ENCODE peak calls at places on chromosomes 6 and 20, in five cellular contexts. One of them, this sample, is unnamed.

GRCh38 chr6:53858196-53858595 is 63.4 kb downstream of the LRRC1 start:
- DNase-seq in T47D: no peak
- DNase-seq in HepG2: no peak
- DNase-seq in K562: no peak
- DNase-seq in GM12878: no peak
- DNase-seq in this sample: no peak

GRCh38 chr6:21109421-21110178 is 484.0 kb upstream of the SOX4 start:
- DNase-seq in T47D: no peak
- DNase-seq in HepG2: peak; percentile 33
- DNase-seq in K562: peak; percentile 25
- DNase-seq in GM12878: peak; percentile 19
- DNase-seq in this sample: peak; percentile 90

GRCh38 chr6:106145741-106146227 is 59.6 kb downstream of the PRDM1 start:
- DNase-seq in T47D: no peak
- DNase-seq in HepG2: no peak
- DNase-seq in K562: no peak
- DNase-seq in GM12878: peak; percentile 66
- DNase-seq in this sample: no peak

GRCh38 chr20:47585087-47585747 is 83.5 kb downstream of the NCOA3 start:
- DNase-seq in T47D: no peak
- DNase-seq in HepG2: no peak
- DNase-seq in K562: no peak
- DNase-seq in GM12878: no peak
- DNase-seq in this sample: no peak

GRCh38 chr6:148866657-148867268 is 119.9 kb downstream of the UST start:
- DNase-seq in T47D: no peak
- DNase-seq in HepG2: no peak
- DNase-seq in K562: no peak
- DNase-seq in GM12878: peak; percentile 68
- DNase-seq in this sample: no peak

GRCh38 chr6:99618649-99619408 is 12.2 kb downstream of the PRDM13 start:
- DNase-seq in T47D: no peak
- DNase-seq in HepG2: no peak
- DNase-seq in K562: no peak
- DNase-seq in GM12878: no peak
- DNase-seq in this sample: no peak

GRCh38 chr6:143583542-143584330 is 72.2 kb upstream of the FUCA2 start:
- DNase-seq in T47D: no peak
- DNase-seq in HepG2: no peak
- DNase-seq in K562: no peak
- DNase-seq in GM12878: no peak
- DNase-seq in this sample: no peak

GRCh38 chr6:76435174-76435573 is 362.7 kb upstream of the IMPG1 start:
- DNase-seq in T47D: no peak
- DNase-seq in HepG2: no peak
- DNase-seq in K562: no peak
- DNase-seq in GM12878: no peak
- DNase-seq in this sample: no peak

GRCh38 chr6:149751239-149751638 is 1.7 kb downstream of the PCMT1 start:
- DNase-seq in T47D: no peak
- DNase-seq in HepG2: no peak
- DNase-seq in K562: no peak
- DNase-seq in GM12878: no peak
- DNase-seq in this sample: no peak

GRCh38 chr6:43250992-43251373 is 7.7 kb downstream of the TTBK1 start:
- DNase-seq in T47D: peak; percentile 61
- DNase-seq in HepG2: no peak
- DNase-seq in K562: no peak
- DNase-seq in GM12878: no peak
- DNase-seq in this sample: no peak

GRCh38 chr6:145323652-145324051 is 411.7 kb downstream of the EPM2A start:
- DNase-seq in T47D: no peak
- DNase-seq in HepG2: no peak
- DNase-seq in K562: no peak
- DNase-seq in GM12878: no peak
- DNase-seq in this sample: no peak

GRCh38 chr6:142935553-142936517 is 9.1 kb downstream of the HIVEP2 start:
- DNase-seq in T47D: no peak
- DNase-seq in HepG2: no peak
- DNase-seq in K562: no peak
- DNase-seq in GM12878: no peak
- DNase-seq in this sample: no peak

GRCh38 chr20:39880890-39881289 is 808.1 kb downstream of the MAFB start:
- DNase-seq in T47D: peak; percentile 59
- DNase-seq in HepG2: no peak
- DNase-seq in K562: peak; percentile 0
- DNase-seq in GM12878: no peak
- DNase-seq in this sample: no peak

GRCh38 chr6:155314773-155315515 is 660 bp upstream of the TFB1M start:
- DNase-seq in T47D: no peak
- DNase-seq in HepG2: peak; percentile 93
- DNase-seq in K562: peak; percentile 86
- DNase-seq in GM12878: peak; percentile 85
- DNase-seq in this sample: peak; percentile 82

GRCh38 chr6:43942616-43943015 is 172.6 kb downstream of the VEGFA start:
- DNase-seq in T47D: no peak
- DNase-seq in HepG2: no peak
- DNase-seq in K562: no peak
- DNase-seq in GM12878: no peak
- DNase-seq in this sample: no peak

GRCh38 chr6:149242883-149243282 is 74.6 kb upstream of the TAB2 start:
- DNase-seq in T47D: no peak
- DNase-seq in HepG2: no peak
- DNase-seq in K562: no peak
- DNase-seq in GM12878: no peak
- DNase-seq in this sample: no peak

GRCh38 chr20:41304413-41305079 is 13.0 kb downstream of the ZHX3 start:
- DNase-seq in T47D: no peak
- DNase-seq in HepG2: no peak
- DNase-seq in K562: no peak
- DNase-seq in GM12878: no peak
- DNase-seq in this sample: no peak

GRCh38 chr6:144365176-144365710 is 80.1 kb downstream of the UTRN start:
- DNase-seq in T47D: no peak
- DNase-seq in HepG2: no peak
- DNase-seq in K562: no peak
- DNase-seq in GM12878: no peak
- DNase-seq in this sample: no peak

GRCh38 chr6:3749991-3750323 is 1.6 kb downstream of the PXDC1 start:
- DNase-seq in T47D: no peak
- DNase-seq in HepG2: peak; percentile 30
- DNase-seq in K562: peak; percentile 41
- DNase-seq in GM12878: no peak
- DNase-seq in this sample: no peak

GRCh38 chr6:142280927-142281326 is 20.9 kb upstream of the ADGRG6 start:
- DNase-seq in T47D: no peak
- DNase-seq in HepG2: no peak
- DNase-seq in K562: no peak
- DNase-seq in GM12878: no peak
- DNase-seq in this sample: no peak

GRCh38 chr6:82988904-82989303 is 76.7 kb downstream of the UBE3D start:
- DNase-seq in T47D: no peak
- DNase-seq in HepG2: no peak
- DNase-seq in K562: peak; percentile 67
- DNase-seq in GM12878: no peak
- DNase-seq in this sample: no peak

GRCh38 chr6:148367418-148368024 is 24.9 kb downstream of the SASH1 start:
- DNase-seq in T47D: no peak
- DNase-seq in HepG2: no peak
- DNase-seq in K562: no peak
- DNase-seq in GM12878: no peak
- DNase-seq in this sample: no peak

GRCh38 chr6:108748959-108749358 is 99.3 kb upstream of the ARMC2 start:
- DNase-seq in T47D: no peak
- DNase-seq in HepG2: no peak
- DNase-seq in K562: no peak
- DNase-seq in GM12878: no peak
- DNase-seq in this sample: no peak

DNA sequence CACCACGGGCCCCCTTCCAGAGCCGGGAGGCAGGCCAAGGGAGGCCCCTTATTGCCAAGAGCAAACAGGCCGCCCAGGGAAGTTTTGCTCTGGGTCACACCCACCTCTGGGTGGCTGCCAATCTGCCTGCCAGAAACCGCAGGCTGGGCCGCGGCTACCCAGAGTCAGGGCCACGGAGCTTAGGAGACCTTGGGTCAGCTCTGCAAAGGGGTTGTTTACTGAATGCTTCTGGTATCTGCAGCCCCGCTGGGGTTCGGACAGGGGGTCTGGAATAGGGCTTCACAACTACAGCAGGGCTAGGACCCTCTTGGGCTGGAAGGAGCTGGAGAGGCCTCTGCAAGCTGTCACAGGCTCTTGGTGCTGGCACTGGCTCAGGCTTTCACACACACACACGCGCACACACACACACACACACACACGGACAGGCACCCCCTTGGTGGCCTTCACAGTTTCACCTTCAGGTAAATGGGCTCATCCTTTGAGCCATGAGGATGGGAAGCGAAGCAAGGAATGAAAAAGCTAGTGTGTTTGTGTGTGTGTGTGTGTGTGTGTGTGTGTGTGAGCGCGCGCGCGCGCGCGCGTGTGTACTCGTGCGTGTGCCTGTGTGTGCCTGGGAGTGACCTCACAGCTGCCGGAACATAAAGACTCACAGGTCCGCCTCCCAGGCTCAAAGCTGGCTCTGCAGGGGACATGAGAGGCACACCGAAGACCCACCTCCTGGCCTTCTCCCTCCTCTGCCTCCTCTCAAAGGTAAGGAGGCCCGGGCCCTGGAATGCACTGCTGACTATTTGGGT is at the start of gene CCN5:
- DNase-seq in T47D: peak; percentile 83
- DNase-seq in HepG2: peak; percentile 68
- DNase-seq in K562: peak; percentile 43
- DNase-seq in GM12878: no peak
- DNase-seq in this sample: peak; percentile 32
- TF ChIP-seq JUND in T47D: no peak
- TF ChIP-seq JUND in HepG2: no peak
- TF ChIP-seq JUND in K562: no peak
- TF ChIP-seq JUND in GM12878: no peak
- TF ChIP-seq JUND in this sample: no peak

GRCh38 chr6:117547688-117548621 is 54.4 kb downstream of the GOPC start:
- DNase-seq in T47D: no peak
- DNase-seq in HepG2: no peak
- DNase-seq in K562: no peak
- DNase-seq in GM12878: no peak
- DNase-seq in this sample: no peak
- TF ChIP-seq JUND in T47D: no peak
- TF ChIP-seq JUND in HepG2: no peak
- TF ChIP-seq JUND in K562: no peak
- TF ChIP-seq JUND in GM12878: no peak
- TF ChIP-seq JUND in this sample: no peak

GRCh38 chr6:151806757-151807512 is 547 bp upstream of the ESR1 start:
- DNase-seq in T47D: no peak
- DNase-seq in HepG2: no peak
- DNase-seq in K562: no peak
- DNase-seq in GM12878: no peak
- DNase-seq in this sample: no peak
- TF ChIP-seq JUND in T47D: no peak
- TF ChIP-seq JUND in HepG2: no peak
- TF ChIP-seq JUND in K562: no peak
- TF ChIP-seq JUND in GM12878: no peak
- TF ChIP-seq JUND in this sample: no peak

GRCh38 chr20:51396365-51396909 is 146.1 kb downstream of the NFATC2 start:
- DNase-seq in T47D: no peak
- DNase-seq in HepG2: no peak
- DNase-seq in K562: no peak
- DNase-seq in GM12878: no peak
- DNase-seq in this sample: no peak
- TF ChIP-seq JUND in T47D: no peak
- TF ChIP-seq JUND in HepG2: no peak
- TF ChIP-seq JUND in K562: no peak
- TF ChIP-seq JUND in GM12878: no peak
- TF ChIP-seq JUND in this sample: no peak

DNA sequence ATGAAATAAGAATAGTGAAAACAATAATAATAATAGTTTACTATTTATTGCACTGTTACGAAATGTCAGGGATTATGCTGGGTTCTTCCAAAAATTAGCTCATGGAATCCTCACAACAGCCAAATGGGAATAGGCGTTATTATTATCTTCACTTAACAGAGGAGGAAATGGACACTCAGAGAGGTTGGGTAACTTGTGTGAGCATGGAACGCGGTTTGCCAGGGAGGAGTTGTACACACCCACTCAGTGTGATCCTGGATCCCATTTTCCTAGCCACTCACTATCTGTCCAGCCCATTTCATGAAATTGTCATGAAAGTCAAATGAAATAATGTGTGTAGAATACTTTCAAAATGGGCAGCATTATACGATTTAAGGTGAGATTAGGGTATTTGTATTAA is 4.6 kb downstream of the NELFCD start:
- DNase-seq in T47D: no peak
- DNase-seq in HepG2: no peak
- DNase-seq in K562: no peak
- DNase-seq in GM12878: no peak
- DNase-seq in this sample: no peak
- TF ChIP-seq JUND in T47D: no peak
- TF ChIP-seq JUND in HepG2: no peak
- TF ChIP-seq JUND in K562: no peak
- TF ChIP-seq JUND in GM12878: no peak
- TF ChIP-seq JUND in this sample: no peak

GRCh38 chr6:121064345-121064744 is 269.9 kb downstream of the TBC1D32 start:
- DNase-seq in T47D: no peak
- DNase-seq in HepG2: no peak
- DNase-seq in K562: no peak
- DNase-seq in GM12878: no peak
- DNase-seq in this sample: no peak
- TF ChIP-seq JUND in T47D: no peak
- TF ChIP-seq JUND in HepG2: no peak
- TF ChIP-seq JUND in K562: no peak
- TF ChIP-seq JUND in GM12878: no peak
- TF ChIP-seq JUND in this sample: no peak

GRCh38 chr20:63096681-63097335 is 90.0 kb upstream of the BHLHE23 start:
- DNase-seq in T47D: no peak
- DNase-seq in HepG2: no peak
- DNase-seq in K562: no peak
- DNase-seq in GM12878: no peak
- DNase-seq in this sample: no peak
- TF ChIP-seq JUND in T47D: no peak
- TF ChIP-seq JUND in HepG2: no peak
- TF ChIP-seq JUND in K562: no peak
- TF ChIP-seq JUND in GM12878: no peak
- TF ChIP-seq JUND in this sample: no peak